ENCODE peak calls at places on chromosomes 7 and 10, in nine cellular contexts. One of them, this sample, is unnamed.

GRCh38 chr10:96586419-96587254 is at the start of gene TM9SF3:
- DNase-seq in fibroblast of lung: peak; percentile 84
- DNase-seq in lower leg skin: peak; percentile 99
- DNase-seq in hypothalamus: peak; percentile 56
- DNase-seq in DMS153: peak; percentile 59
- DNase-seq in natural killer cell treated with Interleukin-12 subunit alpha and Interleukin-12 subunit beta and Interleukin-15 and Interleukin-18, amount 100 ng/mL, for 72 hours: peak; percentile 94
- DNase-seq in IMR-90: peak; percentile 83
- DNase-seq in fibroblast of pulmonary artery: peak; percentile 85
- DNase-seq in ureter: peak; percentile 94
- DNase-seq in this sample: no peak

GRCh38 chr7:34296663-34297062 is 361.4 kb upstream of the NPSR1 start:
- DNase-seq in fibroblast of lung: no peak
- DNase-seq in lower leg skin: no peak
- DNase-seq in IMR-90: peak; percentile 44
- DNase-seq in ureter: no peak
- DNase-seq in DMS153: no peak
- DNase-seq in natural killer cell treated with Interleukin-12 subunit alpha and Interleukin-12 subunit beta and Interleukin-15 and Interleukin-18, amount 100 ng/mL, for 72 hours: no peak
- DNase-seq in fibroblast of pulmonary artery: peak; percentile 48
- DNase-seq in hypothalamus: no peak
- DNase-seq in this sample: no peak

GRCh38 chr10:24843256-24843655 is 109.2 kb downstream of the PRTFDC1 start:
- DNase-seq in DMS153: no peak
- DNase-seq in lower leg skin: no peak
- DNase-seq in fibroblast of lung: no peak
- DNase-seq in hypothalamus: no peak
- DNase-seq in IMR-90: no peak
- DNase-seq in natural killer cell treated with Interleukin-12 subunit alpha and Interleukin-12 subunit beta and Interleukin-15 and Interleukin-18, amount 100 ng/mL, for 72 hours: no peak
- DNase-seq in fibroblast of pulmonary artery: no peak
- DNase-seq in ureter: no peak
- DNase-seq in this sample: no peak

GRCh38 chr7:151686826-151687225 is 167.1 kb upstream of the RHEB start:
- DNase-seq in DMS153: no peak
- DNase-seq in natural killer cell treated with Interleukin-12 subunit alpha and Interleukin-12 subunit beta and Interleukin-15 and Interleukin-18, amount 100 ng/mL, for 72 hours: no peak
- DNase-seq in IMR-90: no peak
- DNase-seq in lower leg skin: no peak
- DNase-seq in hypothalamus: no peak
- DNase-seq in fibroblast of pulmonary artery: peak; percentile 43
- DNase-seq in fibroblast of lung: no peak
- DNase-seq in ureter: no peak
- DNase-seq in this sample: no peak

GRCh38 chr10:89414879-89415821 is 782 bp downstream of the IFIT5 start:
- DNase-seq in fibroblast of lung: peak; percentile 51
- DNase-seq in fibroblast of pulmonary artery: peak; percentile 29
- DNase-seq in natural killer cell treated with Interleukin-12 subunit alpha and Interleukin-12 subunit beta and Interleukin-15 and Interleukin-18, amount 100 ng/mL, for 72 hours: peak; percentile 72
- DNase-seq in lower leg skin: peak; percentile 91
- DNase-seq in DMS153: no peak
- DNase-seq in IMR-90: peak; percentile 32
- DNase-seq in ureter: peak; percentile 57
- DNase-seq in hypothalamus: peak; percentile 22
- DNase-seq in this sample: no peak

GRCh38 chr7:29562307-29562706 is 1.3 kb upstream of the PRR15 start:
- DNase-seq in hypothalamus: no peak
- DNase-seq in ureter: no peak
- DNase-seq in fibroblast of pulmonary artery: no peak
- DNase-seq in fibroblast of lung: no peak
- DNase-seq in lower leg skin: no peak
- DNase-seq in DMS153: no peak
- DNase-seq in natural killer cell treated with Interleukin-12 subunit alpha and Interleukin-12 subunit beta and Interleukin-15 and Interleukin-18, amount 100 ng/mL, for 72 hours: no peak
- DNase-seq in IMR-90: no peak
- DNase-seq in this sample: no peak

GRCh38 chr10:117266400-117266799 is 25.5 kb downstream of the SLC18A2 start:
- DNase-seq in ureter: no peak
- DNase-seq in fibroblast of lung: no peak
- DNase-seq in fibroblast of pulmonary artery: no peak
- DNase-seq in natural killer cell treated with Interleukin-12 subunit alpha and Interleukin-12 subunit beta and Interleukin-15 and Interleukin-18, amount 100 ng/mL, for 72 hours: no peak
- DNase-seq in hypothalamus: no peak
- DNase-seq in IMR-90: no peak
- DNase-seq in lower leg skin: peak; percentile 78
- DNase-seq in DMS153: no peak
- DNase-seq in this sample: no peak

GRCh38 chr10:12077580-12078180 is 8.9 kb downstream of the DHTKD1 start:
- DNase-seq in hypothalamus: no peak
- DNase-seq in lower leg skin: no peak
- DNase-seq in IMR-90: no peak
- DNase-seq in ureter: no peak
- DNase-seq in natural killer cell treated with Interleukin-12 subunit alpha and Interleukin-12 subunit beta and Interleukin-15 and Interleukin-18, amount 100 ng/mL, for 72 hours: no peak
- DNase-seq in DMS153: no peak
- DNase-seq in fibroblast of pulmonary artery: no peak
- DNase-seq in fibroblast of lung: no peak
- DNase-seq in this sample: no peak

GRCh38 chr7:108813247-108814014 is 243.8 kb downstream of the DNAJB9 start:
- DNase-seq in ureter: no peak
- DNase-seq in DMS153: no peak
- DNase-seq in fibroblast of lung: no peak
- DNase-seq in fibroblast of pulmonary artery: no peak
- DNase-seq in natural killer cell treated with Interleukin-12 subunit alpha and Interleukin-12 subunit beta and Interleukin-15 and Interleukin-18, amount 100 ng/mL, for 72 hours: no peak
- DNase-seq in lower leg skin: no peak
- DNase-seq in hypothalamus: no peak
- DNase-seq in IMR-90: no peak
- DNase-seq in this sample: no peak

GRCh38 chr10:12728569-12728968 is 272.9 kb downstream of the CCDC3 start:
- DNase-seq in lower leg skin: no peak
- DNase-seq in hypothalamus: no peak
- DNase-seq in natural killer cell treated with Interleukin-12 subunit alpha and Interleukin-12 subunit beta and Interleukin-15 and Interleukin-18, amount 100 ng/mL, for 72 hours: no peak
- DNase-seq in fibroblast of pulmonary artery: peak; percentile 13
- DNase-seq in IMR-90: peak; percentile 26
- DNase-seq in DMS153: no peak
- DNase-seq in ureter: no peak
- DNase-seq in fibroblast of lung: no peak
- DNase-seq in this sample: no peak

GRCh38 chr7:31878875-31879274 is 191.3 kb downstream of the PDE1C start:
- DNase-seq in fibroblast of pulmonary artery: no peak
- DNase-seq in lower leg skin: no peak
- DNase-seq in fibroblast of lung: no peak
- DNase-seq in hypothalamus: no peak
- DNase-seq in DMS153: no peak
- DNase-seq in ureter: no peak
- DNase-seq in IMR-90: no peak
- DNase-seq in natural killer cell treated with Interleukin-12 subunit alpha and Interleukin-12 subunit beta and Interleukin-15 and Interleukin-18, amount 100 ng/mL, for 72 hours: no peak
- DNase-seq in this sample: no peak

GRCh38 chr7:140674356-140674800 is 1.6 kb downstream of the ADCK2 start:
- DNase-seq in ureter: no peak
- DNase-seq in fibroblast of pulmonary artery: no peak
- DNase-seq in IMR-90: no peak
- DNase-seq in DMS153: no peak
- DNase-seq in natural killer cell treated with Interleukin-12 subunit alpha and Interleukin-12 subunit beta and Interleukin-15 and Interleukin-18, amount 100 ng/mL, for 72 hours: no peak
- DNase-seq in fibroblast of lung: no peak
- DNase-seq in hypothalamus: no peak
- DNase-seq in lower leg skin: no peak
- DNase-seq in this sample: no peak

GRCh38 chr7:149285581-149285975 is 23.6 kb downstream of the ZNF783 start:
- DNase-seq in fibroblast of pulmonary artery: peak; percentile 20
- DNase-seq in natural killer cell treated with Interleukin-12 subunit alpha and Interleukin-12 subunit beta and Interleukin-15 and Interleukin-18, amount 100 ng/mL, for 72 hours: no peak
- DNase-seq in DMS153: no peak
- DNase-seq in fibroblast of lung: peak; percentile 18
- DNase-seq in lower leg skin: peak; percentile 87
- DNase-seq in ureter: no peak
- DNase-seq in hypothalamus: no peak
- DNase-seq in IMR-90: peak; percentile 11
- DNase-seq in this sample: no peak

GRCh38 chr7:157602156-157602555 is 265.4 kb downstream of the DNAJB6 start:
- DNase-seq in DMS153: no peak
- DNase-seq in fibroblast of pulmonary artery: no peak
- DNase-seq in fibroblast of lung: no peak
- DNase-seq in ureter: no peak
- DNase-seq in IMR-90: no peak
- DNase-seq in hypothalamus: no peak
- DNase-seq in lower leg skin: no peak
- DNase-seq in natural killer cell treated with Interleukin-12 subunit alpha and Interleukin-12 subunit beta and Interleukin-15 and Interleukin-18, amount 100 ng/mL, for 72 hours: no peak
- DNase-seq in this sample: no peak

GRCh38 chr7:83696101-83696500 is 47.2 kb upstream of the SEMA3E start:
- DNase-seq in natural killer cell treated with Interleukin-12 subunit alpha and Interleukin-12 subunit beta and Interleukin-15 and Interleukin-18, amount 100 ng/mL, for 72 hours: no peak
- DNase-seq in DMS153: no peak
- DNase-seq in hypothalamus: no peak
- DNase-seq in IMR-90: no peak
- DNase-seq in fibroblast of lung: no peak
- DNase-seq in fibroblast of pulmonary artery: no peak
- DNase-seq in ureter: no peak
- DNase-seq in lower leg skin: no peak
- DNase-seq in this sample: no peak

GRCh38 chr7:136193940-136194339 is 216.8 kb upstream of the MTPN start:
- DNase-seq in natural killer cell treated with Interleukin-12 subunit alpha and Interleukin-12 subunit beta and Interleukin-15 and Interleukin-18, amount 100 ng/mL, for 72 hours: no peak
- DNase-seq in hypothalamus: no peak
- DNase-seq in ureter: no peak
- DNase-seq in fibroblast of pulmonary artery: no peak
- DNase-seq in fibroblast of lung: no peak
- DNase-seq in DMS153: no peak
- DNase-seq in IMR-90: no peak
- DNase-seq in lower leg skin: no peak
- DNase-seq in this sample: no peak

GRCh38 chr7:91181949-91182348 is 82.3 kb upstream of the FZD1 start:
- DNase-seq in lower leg skin: no peak
- DNase-seq in natural killer cell treated with Interleukin-12 subunit alpha and Interleukin-12 subunit beta and Interleukin-15 and Interleukin-18, amount 100 ng/mL, for 72 hours: no peak
- DNase-seq in fibroblast of pulmonary artery: no peak
- DNase-seq in hypothalamus: no peak
- DNase-seq in DMS153: no peak
- DNase-seq in IMR-90: peak; percentile 32
- DNase-seq in ureter: no peak
- DNase-seq in fibroblast of lung: no peak
- DNase-seq in this sample: no peak

This sample was measured in epithelial cell of proximal tubule.